ENCODE peak calls at places on chromosomes 3 and 15, in five cellular contexts. A is aorta, X is HepG2, C is thoracic aorta, W is sigmoid colon. H is an unnamed sample.

GRCh38 chr3:102444101-102444500 is 9.3 kb downstream of the ZPLD1 start:
- DNase-seq in W (no peak), A (no peak), X (no peak), C (no peak), H (no peak)

GRCh38 chr3:49238274-49239127 is 38.5 kb downstream of the C3orf62 start:
- DNase-seq in C (no peak), A (no peak), W (peak; percentile 87), X (peak; percentile 88), H (no peak)

GRCh38 chr3:189249987-189250386 is 78.2 kb downstream of the TPRG1 start:
- DNase-seq in C (no peak), W (no peak), X (no peak), A (no peak), H (no peak)

GRCh38 chr15:43920815-43921214 is 94.0 kb downstream of the WDR76 start:
- DNase-seq in A (no peak), C (no peak), X (no peak), W (no peak), H (no peak)

GRCh38 chr3:79018671-79019136 is 749.1 kb downstream of the ROBO1 start:
- DNase-seq in C (no peak), W (peak; percentile 81), A (peak; percentile 89), X (peak; percentile 16), H (peak; percentile 67)

GRCh38 chr15:47963265-47963664 is 157.5 kb upstream of the SLC24A5 start:
- DNase-seq in C (no peak), X (no peak), W (no peak), A (no peak), H (no peak)

GRCh38 chr3:125003369-125003853 is 52.4 kb downstream of the HEG1 start:
- DNase-seq in X (peak; percentile 98), C (no peak), W (peak; percentile 91), A (no peak), H (peak; percentile 77)

GRCh38 chr3:27905625-27906024 is 183.5 kb upstream of the EOMES start:
- DNase-seq in W (no peak), C (no peak), A (no peak), X (no peak), H (no peak)

GRCh38 chr15:57911247-57911646 is 154.3 kb downstream of the ALDH1A2 start:
- DNase-seq in X (no peak), W (no peak), C (no peak), A (no peak), H (peak; percentile 68)

GRCh38 chr3:127200086-127200691 is 7.3 kb downstream of the PRR23E start:
- DNase-seq in A (no peak), X (no peak), C (no peak), W (peak; percentile 27), H (no peak)

GRCh38 chr3:18402140-18402834 is 22.9 kb downstream of the SATB1 start:
- DNase-seq in W (no peak), C (no peak), A (no peak), X (no peak), H (no peak)
- H3K4me1 ChIP-seq in W (no peaks in the 10 kb centered on the region), C (no peaks in the 10 kb centered on the region), A (no peaks in the 10 kb centered on the region), X (no peaks in the 10 kb centered on the region), H (peaks cover 25% of the 10 kb centered on the region)

DNA sequence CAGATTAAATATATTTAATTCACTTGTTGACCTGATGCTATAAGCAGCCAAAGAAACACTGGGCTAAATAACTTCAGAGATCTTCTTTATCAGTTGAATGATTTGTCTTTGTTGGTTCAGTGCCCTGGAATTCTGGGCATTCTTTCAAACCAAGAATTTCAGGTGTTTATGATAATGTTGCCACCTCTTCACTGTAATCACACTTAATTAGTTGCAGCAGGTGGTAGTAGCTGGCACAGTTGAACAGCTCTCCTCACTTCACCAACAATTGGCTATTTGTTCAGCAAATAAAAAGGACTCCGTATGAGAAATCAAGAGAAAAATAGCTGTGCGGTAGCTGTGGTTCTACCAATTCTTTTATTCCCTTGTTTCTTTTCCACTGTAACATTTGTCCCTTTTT is 1109.7 kb downstream of the NSUN3 start:
- DNase-seq in X (no peak), C (no peak), A (no peak), W (no peak), H (no peak)
- H3K27ac ChIP-seq in X (no peak overlapping the region), C (no peak overlapping the region), A (no peak overlapping the region), W (no peak overlapping the region), H (no peak overlapping the region)

GRCh38 chr3:52185311-52185710 is 12.6 kb upstream of the ALAS1 start:
- DNase-seq in A (peak; percentile 61), C (no peak), X (no peak), W (no peak), H (no peak)
- H3K4me3 ChIP-seq in A (no peak overlapping the region), C (no peak overlapping the region), X (no peak overlapping the region), W (no peak overlapping the region), H (no peak overlapping the region)

GRCh38 chr3:168095611-168096209 is at the start of gene GOLIM4:
- DNase-seq in X (peak; percentile 94), A (peak; percentile 98), W (peak; percentile 97), C (peak; percentile 84), H (peak; percentile 97)
- H3K4me1 ChIP-seq in X (peaks cover 41% of the 10 kb centered on the region), A (no peaks in the 10 kb centered on the region), W (no peaks in the 10 kb centered on the region), C (peaks cover 26% of the 10 kb centered on the region), H (peaks cover 30% of the 10 kb centered on the region)

DNA sequence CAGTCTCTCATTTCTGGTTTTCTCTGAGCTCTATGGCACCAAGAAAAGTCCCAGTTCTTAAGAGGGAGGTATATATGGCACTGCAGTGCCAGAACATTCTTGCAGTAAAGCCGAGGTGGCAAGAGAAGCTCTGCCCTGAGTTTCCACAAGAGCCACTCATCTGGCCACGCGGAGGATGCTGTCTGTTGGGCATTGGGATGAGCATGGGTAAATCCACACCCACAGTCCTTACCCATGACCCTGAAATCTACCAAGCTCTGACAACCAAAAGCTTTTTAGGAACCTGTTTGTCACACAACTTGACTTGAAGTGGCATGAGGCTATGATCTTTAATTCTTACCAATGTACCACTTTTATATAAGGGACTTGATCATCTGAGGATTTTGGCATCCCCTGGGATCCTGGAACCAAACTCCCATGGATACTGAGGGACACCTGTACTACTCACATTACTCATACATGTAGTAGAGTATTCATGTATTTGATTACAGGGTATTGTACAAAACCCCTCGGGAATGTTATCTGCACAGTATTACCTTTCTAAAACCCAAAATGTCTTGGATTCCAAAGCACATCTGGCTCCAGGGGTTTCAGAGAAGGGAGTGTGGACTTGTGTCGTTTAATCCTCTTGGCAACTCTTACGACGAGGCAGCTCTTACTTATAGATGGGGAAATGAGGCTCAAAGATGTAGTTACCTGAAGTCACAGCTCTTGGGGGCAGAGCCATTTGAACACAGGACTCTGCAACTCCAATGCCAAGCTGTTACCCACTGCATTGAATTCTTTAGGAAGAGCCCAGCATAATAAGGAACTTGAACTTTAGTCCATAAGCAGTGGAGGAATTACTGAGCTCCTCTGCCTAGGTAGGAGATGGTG is 8.8 kb downstream of the RPL32 start:
- DNase-seq in X (no peak), C (no peak), A (no peak), W (no peak), H (no peak)
- H3K27ac ChIP-seq in X (no peak overlapping the region), C (no peak overlapping the region), A (no peak overlapping the region), W (no peak overlapping the region), H (no peak overlapping the region)

DNA sequence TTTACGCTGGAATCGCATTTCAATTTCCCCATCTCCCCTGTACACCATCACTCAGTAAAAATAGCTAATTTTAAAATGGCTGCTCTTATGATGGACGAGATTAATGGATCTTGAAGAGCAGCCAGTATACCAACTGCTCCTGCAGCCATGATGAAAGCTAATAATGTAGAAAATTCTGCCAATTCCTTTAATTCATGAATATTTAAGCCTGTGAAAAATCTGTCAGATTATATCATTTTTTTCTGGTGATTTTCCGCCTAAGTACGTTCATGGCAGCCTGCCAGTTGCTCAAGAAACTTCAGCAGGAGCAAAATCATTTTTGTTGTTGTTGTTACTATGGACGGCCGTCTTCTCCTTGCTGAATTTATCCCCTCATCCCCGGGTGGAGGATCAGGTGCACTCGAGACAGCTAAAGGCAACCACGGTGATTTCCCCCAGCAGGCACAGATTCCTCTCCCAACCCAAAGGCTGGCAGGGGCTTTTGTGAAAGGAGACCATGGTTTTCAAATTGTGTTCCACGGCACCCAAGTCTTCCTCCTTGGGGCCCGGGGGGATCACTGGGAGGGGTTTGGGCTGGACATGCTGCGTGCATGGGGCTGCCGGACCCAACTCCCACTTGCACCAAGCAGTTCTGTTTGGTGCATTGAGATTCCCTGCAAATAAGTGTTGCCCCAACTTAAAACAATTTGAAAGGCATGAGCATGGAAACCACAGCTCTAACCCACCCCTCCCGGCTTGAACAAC is 289.6 kb downstream of the UACA start:
- DNase-seq in A (peak; percentile 41), W (no peak), X (no peak), C (no peak), H (no peak)
- H3K4me3 ChIP-seq in A (no peak overlapping the region), W (peak overlapping the region; percentile 16), X (no peak overlapping the region), C (peak overlapping the region; percentile 64), H (peak overlapping the region; percentile 46)

GRCh38 chr15:74376226-74376625 is 8.8 kb upstream of the CYP11A1 start:
- DNase-seq in C (no peak), X (no peak), W (peak; percentile 54), A (peak; percentile 34), H (no peak)

GRCh38 chr15:74373731-74374647 is 6.5 kb upstream of the CYP11A1 start:
- DNase-seq in W (peak; percentile 95), X (peak; percentile 83), C (peak; percentile 77), A (peak; percentile 97), H (peak; percentile 95)

GRCh38 chr15:74374648-74375302 is 7.3 kb upstream of the CYP11A1 start:
- DNase-seq in C (no peak), W (no peak), X (no peak), A (no peak), H (no peak)

GRCh38 chr15:74376825-74377581 is 9.6 kb upstream of the CYP11A1 start:
- DNase-seq in X (no peak), C (no peak), A (peak; percentile 71), W (peak; percentile 40), H (peak; percentile 25)

DNA sequence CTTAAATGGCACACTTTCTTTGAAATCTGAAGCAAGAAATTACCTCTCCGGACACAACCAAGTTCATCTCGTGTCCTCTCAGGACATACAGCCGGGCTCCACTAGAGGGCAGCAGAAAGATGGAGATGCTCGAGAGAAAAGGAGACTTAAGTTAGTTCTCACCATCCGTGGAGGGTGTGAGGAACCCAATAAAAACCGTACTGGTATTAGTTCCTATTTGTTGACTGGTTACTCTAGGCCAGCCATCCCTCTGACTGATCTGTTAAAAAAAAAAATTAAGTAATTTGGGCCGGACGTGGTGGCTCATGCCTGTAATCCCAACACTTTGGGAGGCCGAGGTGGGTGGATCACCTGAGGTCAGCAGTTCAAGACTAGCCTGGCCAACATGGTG is 7.9 kb upstream of the CYP11A1 start:
- DNase-seq in W (peak; percentile 85), C (peak; percentile 44), A (peak; percentile 93), X (peak; percentile 71), H (peak; percentile 80)
- H3K4me1 ChIP-seq in W (no peaks in the 10 kb centered on the region), C (peaks cover 5% of the 10 kb centered on the region), A (no peaks in the 10 kb centered on the region), X (peaks cover 35% of the 10 kb centered on the region), H (no peaks in the 10 kb centered on the region)

H was measured in psoas muscle.